ENCODE peak calls at places on chromosomes 2 and 18, in four cellular contexts. Z, A, Q and B are unnamed samples.

GRCh38 chr2:10555810-10556111 is 107.6 kb upstream of the ODC1 start:
- DNase-seq in Z (no peak), A (no peak), Q (no peak), B (no peak)

GRCh38 chr18:58805482-58806187 is 59.0 kb upstream of the ZNF532 start:
- DNase-seq in Z (no peak), A (no peak), Q (no peak), B (no peak)

GRCh38 chr2:137964066-137964858 is at the start of gene HNMT:
- DNase-seq in Z (peak), A (peak), Q (peak), B (peak)

GRCh38 chr2:69827796-69828540 is 1.5 kb upstream of the GMCL1 start:
- DNase-seq in Z (no peak), A (no peak), Q (no peak), B (no peak)

GRCh38 chr18:778194-779007 is 33.6 kb downstream of the YES1 start:
- DNase-seq in Z (no peak), A (no peak), Q (no peak), B (peak)

GRCh38 chr2:126518206-126518605 is 137.8 kb upstream of the GYPC start:
- DNase-seq in Z (no peak), A (no peak), Q (no peak), B (no peak)

GRCh38 chr2:140892911-140893637 is 1237.7 kb downstream of the LRP1B start:
- DNase-seq in Z (no peak), A (no peak), Q (no peak), B (peak)

GRCh38 chr18:56650056-56650455 is 1.1 kb upstream of the WDR7 start:
- DNase-seq in Z (no peak), A (no peak), Q (no peak), B (peak)

GRCh38 chr2:241123816-241124536 is 21.9 kb upstream of the MTERF4 start:
- DNase-seq in Z (no peak), A (no peak), Q (no peak), B (no peak)

GRCh38 chr2:85245891-85246290 is 81.9 kb downstream of the TGOLN2 start:
- DNase-seq in Z (no peak), A (no peak), Q (no peak), B (no peak)

GRCh38 chr2:117631141-117631540 is 183.3 kb upstream of the DDX18 start:
- DNase-seq in Z (no peak), A (no peak), Q (no peak), B (no peak)

GRCh38 chr2:240405654-240406313 is 29.7 kb upstream of the GPC1 start:
- DNase-seq in Z (peak), A (peak), Q (no peak), B (no peak)

GRCh38 chr18:13457327-13457726 is 238.8 kb downstream of the LDLRAD4 start:
- DNase-seq in Z (peak), A (no peak), Q (no peak), B (no peak)

GRCh38 chr2:163732718-163733117 is 3.1 kb downstream of the FIGN start:
- DNase-seq in Z (no peak), A (no peak), Q (no peak), B (no peak)

GRCh38 chr18:79749251-79750191 is 48.2 kb upstream of the KCNG2 start:
- DNase-seq in Z (no peak), A (no peak), Q (no peak), B (peak)

GRCh38 chr2:151299940-151300539 is 10.6 kb upstream of the NMI start:
- DNase-seq in Z (no peak), A (no peak), Q (no peak), B (peak)

GRCh38 chr18:79495591-79496071 is 99.9 kb downstream of the NFATC1 start:
- DNase-seq in Z (no peak), A (no peak), Q (no peak), B (no peak)

GRCh38 chr2:115303-115702 is 69.0 kb upstream of the FAM110C start:
- DNase-seq in Z (no peak), A (no peak), Q (peak), B (no peak)

GRCh38 chr2:88692187-88692586 is 714 bp downstream of the RPIA start:
- DNase-seq in Z (peak), A (peak), Q (peak), B (peak)

GRCh38 chr2:237393523-237393922 is 20.4 kb downstream of the COL6A3 start:
- DNase-seq in Z (no peak), A (no peak), Q (no peak), B (peak)

GRCh38 chr2:226692521-226693126 is 107.0 kb downstream of the IRS1 start:
- DNase-seq in Z (no peak), A (no peak), Q (no peak), B (no peak)

GRCh38 chr2:64400103-64400728 is 53.7 kb upstream of the LGALSL start:
- DNase-seq in Z (no peak), A (no peak), Q (peak), B (no peak)

GRCh38 chr2:44582363-44583008 is 220.7 kb downstream of the CAMKMT start:
- DNase-seq in Z (no peak), A (no peak), Q (no peak), B (peak)

GRCh38 chr2:46967990-46968647 is 52.5 kb upstream of the MCFD2 start:
- DNase-seq in Z (no peak), A (no peak), Q (peak), B (peak)

GRCh38 chr2:46296840-46297545 is at the start of gene EPAS1:
- DNase-seq in Z (peak), A (peak), Q (peak), B (peak)

GRCh38 chr2:137220438-137220998 is 455.2 kb downstream of the THSD7B start:
- DNase-seq in Z (no peak), A (no peak), Q (no peak), B (peak)

GRCh38 chr2:38692636-38693318 is 26.9 kb downstream of the GALM start:
- DNase-seq in Z (no peak), A (no peak), Q (no peak), B (no peak)

GRCh38 chr2:209074711-209075110 is 349.1 kb upstream of the MAP2 start:
- DNase-seq in Z (no peak), A (no peak), Q (no peak), B (no peak)

GRCh38 chr2:22867921-22868320 is 517.1 kb upstream of the KLHL29 start:
- DNase-seq in Z (no peak), A (no peak), Q (no peak), B (no peak)

GRCh38 chr2:207399301-207399700 is 130.5 kb upstream of the CREB1 start:
- DNase-seq in Z (no peak), A (no peak), Q (no peak), B (no peak)

GRCh38 chr2:48728827-48729226 is 26.7 kb downstream of the LHCGR start:
- DNase-seq in Z (no peak), A (peak), Q (no peak), B (no peak)

GRCh38 chr18:67199993-67200617 is 316.4 kb downstream of the DSEL start:
- DNase-seq in Z (no peak), A (no peak), Q (peak), B (peak)

GRCh38 chr2:39181297-39181696 is 60.4 kb upstream of the SOS1 start:
- DNase-seq in Z (no peak), A (no peak), Q (no peak), B (peak)

GRCh38 chr2:209425082-209426071 is 1.5 kb downstream of the MAP2 start:
- DNase-seq in Z (peak), A (no peak), Q (peak), B (peak)

GRCh38 chr2:230903251-230904150 is 21.5 kb downstream of the GPR55 start:
- DNase-seq in Z (peak), A (no peak), Q (no peak), B (no peak)

GRCh38 chr2:33477473-33478468 is 1.3 kb downstream of the RASGRP3 start:
- DNase-seq in Z (no peak), A (no peak), Q (peak), B (no peak)

GRCh38 chr2:191618789-191619185 is 59.1 kb upstream of the NABP1 start:
- DNase-seq in Z (no peak), A (no peak), Q (no peak), B (no peak)

DNA sequence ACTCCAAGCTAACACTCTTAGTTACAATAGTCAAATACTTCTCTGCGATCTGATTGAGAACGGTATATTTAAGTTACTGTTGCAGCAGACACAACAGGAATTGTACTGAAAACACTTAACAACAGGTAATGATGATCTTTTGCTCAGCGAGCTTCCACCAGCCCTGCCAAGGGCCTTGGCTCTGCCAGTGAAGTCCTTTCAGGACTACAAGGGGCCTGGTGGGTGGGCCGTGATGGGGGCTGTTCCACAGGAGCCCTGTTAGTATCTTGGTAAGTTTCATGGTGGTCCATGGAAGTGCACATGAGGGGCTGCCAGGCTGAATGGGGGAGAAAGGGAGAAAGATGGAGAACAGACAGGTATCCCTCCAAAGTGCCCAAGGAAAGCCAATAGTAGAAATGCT is 178.6 kb upstream of the DOK6 start:
- DNase-seq in Z (no peak), A (no peak), Q (no peak), B (no peak)
- H4K5ac ChIP-seq in Z (no peak), A (no peak), Q (no peak), B (no peak)

DNA sequence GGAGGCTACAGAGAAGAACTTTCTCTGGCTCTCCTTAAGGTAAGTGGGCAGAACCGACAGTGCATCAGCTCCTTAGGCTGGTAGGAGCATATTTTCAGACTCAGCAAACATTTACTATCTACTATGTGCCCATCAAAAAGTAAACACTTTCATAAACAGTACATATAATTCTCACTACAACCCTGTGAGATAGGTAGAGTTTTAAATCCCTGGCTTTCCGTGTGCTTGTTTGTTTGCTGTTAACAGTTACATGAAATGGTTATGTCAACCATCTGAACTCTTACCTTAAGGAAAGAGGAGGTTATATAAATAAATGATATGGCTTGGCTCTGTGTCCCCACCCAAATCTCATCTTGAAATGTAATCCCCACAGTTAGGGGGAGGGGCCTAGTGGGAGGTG is 310.1 kb downstream of the ALK start:
- DNase-seq in Z (no peak), A (no peak), Q (no peak), B (no peak)
- H4K5ac ChIP-seq in Z (no peak), A (no peak), Q (no peak), B (no peak)

GRCh38 chr2:105338020-105338385 is 663 bp downstream of the C2orf49 start:
- DNase-seq in Z (no peak), A (no peak), Q (no peak), B (no peak)
- H4K5ac ChIP-seq in Z (no peak), A (no peak), Q (no peak), B (peak)

GRCh38 chr2:29070542-29070941 is 3.8 kb downstream of the PCARE start:
- DNase-seq in Z (no peak), A (peak), Q (no peak), B (no peak)
- H4K5ac ChIP-seq in Z (no peak), A (no peak), Q (no peak), B (no peak)

GRCh38 chr2:29724282-29724681 is 197.1 kb downstream of the ALK start:
- DNase-seq in Z (no peak), A (no peak), Q (no peak), B (no peak)
- H4K5ac ChIP-seq in Z (no peak), A (no peak), Q (no peak), B (no peak)

GRCh38 chr18:8979258-8979988 is 123.1 kb upstream of the NDUFV2 start:
- DNase-seq in Z (no peak), A (no peak), Q (no peak), B (no peak)
- H4K5ac ChIP-seq in Z (no peak), A (no peak), Q (no peak), B (peak)

GRCh38 chr18:8031496-8031895 is 464.4 kb downstream of the PTPRM start:
- DNase-seq in Z (no peak), A (no peak), Q (no peak), B (no peak)
- H4K5ac ChIP-seq in Z (no peak), A (no peak), Q (no peak), B (no peak)